ENCODE peak calls at places on chromosomes 16 and 17, in five cellular contexts. Z is activated T-helper 1 cell treated with anti-CD3 and anti-CD28 coated beads, Interleukin-2, amount 50 U/mL, for 16 hours; M is naive thymus-derived CD4-positive, alpha-beta T cell; L is central memory CD8-positive, alpha-beta T cell; R is BE2C. Y is an unnamed sample.
A peak's percentile ranks its signal among the peaks of the same experiment; 100 is the strongest.

GRCh38 chr16:70152578-70153302 is 20.8 kb upstream of the CLEC18C start:
- DNase-seq in Z (no peak), M (no peak), L (no peak), R (no peak), Y (no peak)

GRCh38 chr17:15307686-15308085 is 33.7 kb downstream of the TEKT3 start:
- DNase-seq in Z (no peak), M (no peak), L (no peak), R (no peak), Y (no peak)

GRCh38 chr17:29927546-29927945 is 2.5 kb downstream of the SSH2 start:
- DNase-seq in Z (no peak), M (no peak), L (no peak), R (no peak), Y (peak; percentile 69)

GRCh38 chr16:3431779-3432219 is 11.5 kb downstream of the ZNF597 start:
- DNase-seq in Z (peak; percentile 6), M (peak; percentile 34), L (peak; percentile 40), R (peak; percentile 88), Y (peak; percentile 24)

GRCh38 chr16:81902025-81902424 is 109.2 kb downstream of the SDR42E1 start:
- DNase-seq in Z (no peak), M (no peak), L (no peak), R (no peak), Y (peak; percentile 94)

GRCh38 chr16:20918486-20919239 is 18.1 kb downstream of the LYRM1 start:
- DNase-seq in Z (no peak), M (no peak), L (no peak), R (no peak), Y (no peak)

GRCh38 chr16:10992112-10992511 is 47.7 kb downstream of the CLEC16A start:
- DNase-seq in Z (no peak), M (no peak), L (no peak), R (no peak), Y (no peak)

GRCh38 chr17:83079340-83079747 is at the start of gene METRNL:
- DNase-seq in Z (no peak), M (peak; percentile 36), L (no peak), R (peak; percentile 82), Y (peak; percentile 76)

GRCh38 chr17:78325076-78325712 is 34.7 kb downstream of the SOCS3 start:
- DNase-seq in Z (no peak), M (no peak), L (no peak), R (no peak), Y (peak; percentile 74)

GRCh38 chr16:66495440-66495839 is 54.5 kb downstream of the TK2 start:
- DNase-seq in Z (no peak), M (no peak), L (no peak), R (no peak), Y (no peak)

GRCh38 chr16:83011101-83011720 is 384.4 kb downstream of the CDH13 start:
- DNase-seq in Z (no peak), M (no peak), L (no peak), R (no peak), Y (no peak)

GRCh38 chr17:29617481-29618271 is 5.0 kb downstream of the CORO6 start:
- DNase-seq in Z (peak; percentile 76), M (peak; percentile 86), L (peak; percentile 81), R (no peak), Y (peak; percentile 61)

GRCh38 chr16:2493608-2494007 is 18.7 kb downstream of the TBC1D24 start:
- DNase-seq in Z (no peak), M (no peak), L (no peak), R (no peak), Y (no peak)

GRCh38 chr17:49775546-49776260 is 11.8 kb upstream of the FAM117A start:
- DNase-seq in Z (no peak), M (no peak), L (no peak), R (no peak), Y (peak; percentile 77)

GRCh38 chr17:1110844-1111598 is 68.8 kb downstream of the ABR start:
- DNase-seq in Z (no peak), M (no peak), L (no peak), R (peak; percentile 60), Y (peak; percentile 92)

GRCh38 chr16:19808061-19808621 is 76.5 kb downstream of the GPRC5B start:
- DNase-seq in Z (no peak), M (no peak), L (no peak), R (no peak), Y (no peak)

GRCh38 chr17:17416007-17416399 is 60.8 kb upstream of the MED9 start:
- DNase-seq in Z (no peak), M (peak; percentile 41), L (no peak), R (peak; percentile 23), Y (peak; percentile 88)

GRCh38 chr16:1288813-1289479 is 20.5 kb upstream of the UBE2I start:
- DNase-seq in Z (no peak), M (no peak), L (no peak), R (no peak), Y (no peak)

GRCh38 chr16:83907926-83908325 is 9.0 kb downstream of the MLYCD start:
- DNase-seq in Z (no peak), M (no peak), L (no peak), R (no peak), Y (no peak)

GRCh38 chr17:67212716-67213417 is 32.1 kb downstream of the HELZ start:
- DNase-seq in Z (no peak), M (no peak), L (no peak), R (no peak), Y (no peak)

GRCh38 chr17:81030726-81031570 is 4.0 kb upstream of the BAIAP2 start:
- DNase-seq in Z (no peak), M (no peak), L (no peak), R (peak; percentile 43), Y (no peak)

GRCh38 chr17:3962217-3963069 is 1.8 kb downstream of the ATP2A3 start:
- DNase-seq in Z (no peak), M (no peak), L (no peak), R (no peak), Y (no peak)

GRCh38 chr17:7081341-7082062 is 1.5 kb upstream of the CLEC10A start:
- DNase-seq in Z (no peak), M (no peak), L (peak; percentile 52), R (no peak), Y (peak; percentile 49)